ENCODE peak calls at places on chromosomes 16 and 17, in five cellular contexts. G, R, Q, X and I are unnamed samples.

GRCh38 chr17:68622423-68622822 is 21.3 kb upstream of the FAM20A start:
- DNase-seq in G (no peak), R (no peak), X (no peak), Q (no peak), I (no peak)

GRCh38 chr16:57039148-57039812 is 49.9 kb downstream of the NLRC5 start:
- DNase-seq in G (no peak), X (no peak), Q (no peak), R (peak), I (peak)

GRCh38 chr17:76051071-76051467 is 21.2 kb downstream of the SRP68 start:
- DNase-seq in X (no peak), R (no peak), G (no peak), Q (no peak), I (no peak)

GRCh38 chr17:19024101-19025078 is 19.8 kb upstream of the FAM83G start:
- DNase-seq in R (no peak), X (no peak), G (no peak), Q (peak), I (peak)

GRCh38 chr17:76007850-76008165 is 7.2 kb downstream of the CDK3 start:
- DNase-seq in G (peak), X (no peak), R (no peak), Q (no peak), I (no peak)

GRCh38 chr16:2768403-2769089 is 8.5 kb downstream of the ELOB start:
- DNase-seq in R (no peak), G (peak), Q (no peak), X (no peak), I (no peak)

GRCh38 chr17:81512560-81512983 is at the start of gene ACTG1:
- DNase-seq in R (peak), X (peak), Q (peak), G (peak), I (peak)

GRCh38 chr17:31838641-31839225 is 20.3 kb downstream of the COPRS start:
- DNase-seq in R (peak), G (no peak), X (no peak), Q (no peak), I (no peak)

GRCh38 chr17:60526726-60527125 is 684 bp upstream of the APPBP2 start:
- DNase-seq in X (no peak), R (peak), G (no peak), Q (no peak), I (no peak)

GRCh38 chr17:77708936-77709335 is 249.6 kb upstream of the TNRC6C start:
- DNase-seq in G (no peak), R (no peak), Q (no peak), X (no peak), I (no peak)

GRCh38 chr16:83023640-83024039 is 396.9 kb downstream of the CDH13 start:
- DNase-seq in G (no peak), X (no peak), R (no peak), Q (no peak), I (no peak)

GRCh38 chr17:81285894-81286293 is 9.2 kb downstream of the SLC38A10 start:
- DNase-seq in Q (no peak), X (no peak), R (no peak), G (no peak), I (no peak)

GRCh38 chr16:11211977-11212818 is 43.8 kb downstream of the SOCS1 start:
- DNase-seq in Q (no peak), R (no peak), G (no peak), X (no peak), I (no peak)